ENCODE peak calls at places on chromosomes 7 and 10, in seven cellular contexts. O is Peyer's patch, C is omental fat pad, Z is progenitor cell of endocrine pancreas, J is GM10248, W is fibroblast of lung, N is AG10803. Y is an unnamed sample.

GRCh38 chr10:27319752-27320561 is 79.4 kb upstream of the ACBD5 start:
- DNase-seq in O (peak), C (no peak), Z (no peak), J (peak), W (peak), N (peak), Y (no peak)

GRCh38 chr7:12567015-12567414 is 3.5 kb upstream of the SCIN start:
- DNase-seq in O (no peak), C (no peak), Z (no peak), J (peak), W (no peak), N (no peak), Y (no peak)

GRCh38 chr10:14329609-14330246 is 996 bp downstream of the FRMD4A start:
- DNase-seq in O (no peak), C (no peak), Z (no peak), J (no peak), W (no peak), N (no peak), Y (no peak)

GRCh38 chr10:100186253-100186780 is 488 bp upstream of the ERLIN1 start:
- DNase-seq in O (peak), C (peak), Z (no peak), J (no peak), W (peak), N (peak), Y (no peak)

GRCh38 chr7:22576941-22577927 is 77.2 kb upstream of the STEAP1B start:
- DNase-seq in O (peak), C (no peak), Z (no peak), J (no peak), W (peak), N (peak), Y (no peak)

GRCh38 chr7:156927571-156928405 is 21.7 kb upstream of the NOM1 start:
- DNase-seq in O (peak), C (no peak), Z (no peak), J (no peak), W (no peak), N (no peak), Y (no peak)

GRCh38 chr10:70682920-70683600 is 10.8 kb downstream of the ADAMTS14 start:
- DNase-seq in O (no peak), C (no peak), Z (no peak), J (peak), W (no peak), N (no peak), Y (no peak)

GRCh38 chr10:95268438-95268837 is 22.4 kb downstream of the PDLIM1 start:
- DNase-seq in O (no peak), C (peak), Z (no peak), J (no peak), W (no peak), N (no peak), Y (no peak)

GRCh38 chr7:153258686-153259085 is 499.1 kb downstream of the ACTR3B start:
- DNase-seq in O (no peak), C (no peak), Z (no peak), J (no peak), W (no peak), N (no peak), Y (no peak)

GRCh38 chr10:61606971-61607907 is 55.5 kb upstream of the CABCOCO1 start:
- DNase-seq in O (no peak), C (no peak), Z (no peak), J (no peak), W (peak), N (peak), Y (no peak)

DNA sequence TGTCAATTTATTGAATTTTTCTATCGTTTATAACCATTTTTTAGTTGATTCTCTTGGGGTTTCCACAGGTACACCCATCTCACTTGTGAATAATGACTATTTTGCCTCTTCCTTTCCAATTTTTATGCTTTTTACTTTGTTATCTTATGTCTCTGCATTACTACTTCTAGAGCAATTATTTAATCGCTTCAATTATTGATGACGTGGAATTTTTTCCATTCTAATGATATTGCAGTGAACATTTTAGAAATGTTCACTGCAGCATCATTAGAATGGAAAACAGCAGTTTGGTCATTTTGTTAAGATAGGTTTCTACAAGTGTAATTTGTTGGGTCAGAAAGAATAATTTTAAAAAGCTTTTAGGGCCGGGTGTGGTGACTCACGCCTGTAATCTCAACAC is 27.1 kb downstream of the FZD1 start:
- DNase-seq in O (no peak), C (no peak), Z (no peak), J (no peak), W (no peak), N (no peak), Y (no peak)
- TF ChIP-seq CTCF in O (no peak), C (no peak), Z (no peak), J (no peak), W (no peak), N (no peak), Y (no peak)

DNA sequence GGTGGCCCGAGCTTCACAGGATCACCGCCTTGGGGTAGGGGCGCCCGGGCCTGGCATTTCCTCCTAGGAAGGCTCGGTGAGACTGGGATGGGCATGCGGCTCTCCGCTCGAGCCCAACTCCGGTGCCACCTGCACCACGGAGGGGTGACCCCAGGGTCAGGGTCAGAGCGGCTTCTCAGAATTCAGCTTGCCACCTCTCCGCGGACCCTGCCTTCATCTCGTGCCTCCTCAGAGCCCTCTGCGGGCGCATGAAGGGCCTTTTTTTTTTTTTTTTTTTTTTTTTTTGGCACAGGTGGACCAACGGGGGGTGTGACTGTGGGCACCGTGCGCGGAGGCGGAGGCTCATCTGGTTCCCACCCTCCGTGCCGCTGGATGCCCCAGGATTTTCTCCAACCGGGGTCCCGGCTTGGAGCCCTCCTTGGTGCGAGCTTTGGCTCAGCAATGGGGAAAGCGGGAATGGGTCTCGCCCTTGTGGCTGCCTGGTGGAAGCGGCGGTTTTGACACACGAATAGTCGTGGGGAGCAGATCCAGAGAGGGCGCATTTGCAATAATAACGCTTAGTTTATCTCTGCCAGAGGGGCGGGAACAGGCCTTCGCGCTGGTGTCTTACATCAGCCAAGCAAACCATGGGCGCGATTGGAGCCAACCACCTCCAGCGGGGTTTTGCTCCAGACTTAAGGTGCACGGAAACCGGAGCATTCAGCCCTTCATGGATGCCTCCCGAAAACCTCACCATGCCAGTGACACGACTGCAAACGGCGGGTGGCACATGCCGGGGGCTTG is 5.0 kb upstream of the TNRC18 start:
- DNase-seq in O (peak), C (no peak), Z (peak), J (no peak), W (peak), N (peak), Y (no peak)
- TF ChIP-seq CTCF in O (peak), C (no peak), Z (no peak), J (no peak), W (peak), N (peak), Y (peak)

DNA sequence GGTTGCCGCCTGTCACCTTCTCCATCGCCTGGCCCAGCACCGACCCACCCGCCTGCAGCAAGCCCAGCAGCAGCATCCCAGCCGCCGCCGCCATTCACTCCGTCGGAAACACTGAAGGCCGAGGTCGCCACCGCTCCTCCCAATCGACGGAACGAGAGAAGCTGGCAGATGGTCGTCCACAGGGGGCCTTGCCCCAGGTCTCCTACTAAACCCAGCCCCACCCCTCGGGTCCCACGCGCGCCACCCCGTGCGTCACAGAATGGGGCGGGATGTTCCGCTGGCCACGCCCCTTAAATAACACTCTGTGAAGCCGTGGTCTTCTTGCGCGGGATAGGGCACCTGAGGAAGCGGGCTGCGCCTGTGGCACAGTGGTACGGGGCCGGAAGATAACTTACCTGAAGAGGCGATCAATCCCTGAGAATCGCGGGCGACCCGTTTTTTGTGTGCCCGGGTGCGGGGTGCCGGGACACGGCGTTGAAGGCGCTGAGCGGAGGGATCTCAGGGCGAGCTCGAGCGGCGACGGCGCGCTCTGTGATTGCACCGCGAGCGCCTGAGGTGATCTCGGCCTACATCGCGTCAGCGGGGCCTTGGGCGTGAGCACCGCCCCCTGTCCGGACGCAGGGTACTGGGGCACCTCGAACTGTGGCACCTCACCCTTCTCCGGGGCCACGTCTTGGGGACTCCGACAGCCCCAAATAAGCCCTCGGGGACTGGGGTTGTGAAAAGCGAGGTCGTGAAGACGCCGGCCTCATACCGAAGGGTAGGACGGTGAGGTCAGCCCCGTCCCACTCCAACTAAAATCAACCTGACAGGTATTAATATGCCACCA is at the start of gene CYP51A1:
- DNase-seq in O (peak), C (peak), Z (peak), J (peak), W (peak), N (peak), Y (peak)
- TF ChIP-seq CTCF in O (peak), C (no peak), Z (peak), J (peak), W (peak), N (peak), Y (no peak)

GRCh38 chr7:121329460-121330052 is 756 bp downstream of the WNT16 start:
- DNase-seq in O (peak), C (no peak), Z (peak), J (peak), W (no peak), N (no peak), Y (peak)
- TF ChIP-seq CTCF in O (no peak), C (no peak), Z (no peak), J (peak), W (peak), N (no peak), Y (no peak)

DNA sequence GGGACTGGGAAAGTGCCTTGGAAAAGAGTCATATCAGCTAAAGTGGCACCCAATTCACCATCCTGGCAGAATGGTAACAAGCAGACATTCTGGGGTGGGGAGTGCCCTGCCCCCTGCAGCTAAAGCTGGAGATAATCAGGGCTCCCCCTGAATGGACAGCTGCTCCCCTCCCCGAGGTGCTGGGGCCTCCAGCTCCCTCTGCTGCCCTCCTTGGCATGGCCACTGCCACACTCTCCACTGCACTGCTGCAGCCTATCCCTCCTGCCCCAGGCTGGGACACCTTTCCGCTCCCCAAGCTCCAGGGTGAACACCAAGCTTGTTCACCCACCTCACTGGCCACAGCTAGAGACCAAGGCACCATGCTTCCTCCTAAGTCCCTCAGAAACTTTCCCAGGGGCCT is 9.8 kb upstream of the PARD3 start:
- DNase-seq in O (no peak), C (no peak), Z (no peak), J (no peak), W (no peak), N (no peak), Y (no peak)
- TF ChIP-seq CTCF in O (peak), C (no peak), Z (peak), J (peak), W (peak), N (no peak), Y (no peak)

DNA sequence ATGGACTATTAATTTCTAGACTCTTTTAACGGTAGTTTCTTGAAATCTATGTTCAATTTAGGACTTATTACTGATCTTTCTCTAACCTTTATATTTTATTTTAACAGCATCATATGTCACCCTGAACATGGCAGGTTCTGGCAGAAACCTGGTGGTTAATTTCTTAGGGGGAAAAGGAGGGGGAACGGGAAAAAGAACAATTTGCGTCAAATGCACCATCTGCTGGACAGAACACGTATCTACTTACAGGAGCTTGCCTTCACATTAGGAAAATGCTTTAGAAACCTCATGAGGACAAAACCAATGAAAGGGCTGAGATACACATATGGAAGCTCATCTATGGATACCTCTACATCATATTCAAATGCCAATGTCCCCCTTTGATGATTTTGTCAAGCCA is 171.3 kb downstream of the GRM3 start:
- DNase-seq in O (no peak), C (no peak), Z (no peak), J (no peak), W (no peak), N (peak), Y (peak)
- TF ChIP-seq CTCF in O (no peak), C (no peak), Z (peak), J (peak), W (peak), N (peak), Y (peak)

GRCh38 chr10:104328916-104329710 is 9.2 kb downstream of the ITPRIP start:
- DNase-seq in O (peak), C (no peak), Z (no peak), J (peak), W (peak), N (peak), Y (peak)

GRCh38 chr10:104329754-104330153 is 8.5 kb downstream of the ITPRIP start:
- DNase-seq in O (no peak), C (no peak), Z (no peak), J (no peak), W (peak), N (peak), Y (no peak)

GRCh38 chr10:104327745-104328635 is 10.3 kb downstream of the ITPRIP start:
- DNase-seq in O (peak), C (no peak), Z (no peak), J (no peak), W (peak), N (peak), Y (peak)

GRCh38 chr10:104326991-104327610 is 11.2 kb downstream of the ITPRIP start:
- DNase-seq in O (peak), C (no peak), Z (no peak), J (no peak), W (peak), N (no peak), Y (no peak)

GRCh38 chr10:104328636-104328915 is 9.7 kb downstream of the ITPRIP start:
- DNase-seq in O (peak), C (no peak), Z (no peak), J (no peak), W (no peak), N (no peak), Y (no peak)
- TF ChIP-seq CTCF in O (no peak), C (no peak), Z (no peak), J (no peak), W (no peak), N (no peak), Y (no peak)

GRCh38 chr10:73644015-73644743 is 2.9 kb upstream of the MYOZ1 start:
- DNase-seq in O (peak), C (no peak), Z (peak), J (peak), W (peak), N (peak), Y (peak)
- TF ChIP-seq CTCF in O (peak), C (peak), Z (peak), J (peak), W (peak), N (peak), Y (peak)

GRCh38 chr7:116585392-116585791 is 60.6 kb downstream of the CAV1 start:
- DNase-seq in O (no peak), C (no peak), Z (no peak), J (no peak), W (no peak), N (no peak), Y (no peak)

GRCh38 chr7:116588641-116589594 is 64.1 kb downstream of the CAV1 start:
- DNase-seq in O (no peak), C (no peak), Z (no peak), J (no peak), W (peak), N (peak), Y (no peak)

GRCh38 chr7:116585967-116586366 is 61.1 kb downstream of the CAV1 start:
- DNase-seq in O (no peak), C (no peak), Z (no peak), J (no peak), W (no peak), N (no peak), Y (no peak)

GRCh38 chr7:116591202-116592040 is 66.6 kb downstream of the CAV1 start:
- DNase-seq in O (no peak), C (no peak), Z (no peak), J (no peak), W (peak), N (no peak), Y (no peak)

GRCh38 chr7:116588225-116588624 is 63.4 kb downstream of the CAV1 start:
- DNase-seq in O (no peak), C (no peak), Z (no peak), J (no peak), W (peak), N (peak), Y (no peak)
- TF ChIP-seq CTCF in O (no peak), C (no peak), Z (no peak), J (no peak), W (no peak), N (peak), Y (no peak)